ENCODE peak calls at places on chromosomes 12 and 14, in eight cellular contexts. F is HL-60, Q is prostate gland, D is sigmoid colon, J is GM23338, L is HepG2, O is GM12892, A is stomach. M is an unnamed sample.

GRCh38 chr12:14716848-14717444 is 20.5 kb upstream of the GUCY2C start:
- DNase-seq in O (peak), J (peak), L (peak), Q (peak), F (peak), D (no peak), A (peak), M (no peak)

GRCh38 chr14:59529189-59529588 is 44.9 kb downstream of the JKAMP start:
- DNase-seq in Q (no peak), D (no peak), O (no peak), F (no peak), J (no peak), L (no peak), A (no peak), M (no peak)

GRCh38 chr14:69665596-69665995 is 54.2 kb downstream of the SUSD6 start:
- DNase-seq in F (no peak), J (no peak), L (no peak), O (no peak), A (no peak), Q (no peak), D (no peak), M (no peak)

GRCh38 chr14:36091096-36091495 is 85.4 kb downstream of the PTCSC3 start:
- DNase-seq in O (no peak), Q (no peak), F (no peak), A (peak), J (no peak), L (peak), D (no peak), M (no peak)

GRCh38 chr12:34393086-34393820 is 371.0 kb downstream of the ALG10 start:
- DNase-seq in J (no peak), F (no peak), D (peak), Q (no peak), L (no peak), O (no peak), A (peak), M (no peak)

GRCh38 chr14:65261425-65261920 is 151.1 kb upstream of the FUT8 start:
- DNase-seq in Q (no peak), O (no peak), D (no peak), A (no peak), L (no peak), F (no peak), J (no peak), M (no peak)

GRCh38 chr12:113478351-113479011 is 6.8 kb upstream of the LHX5 start:
- DNase-seq in A (no peak), J (peak), Q (no peak), L (no peak), O (no peak), D (no peak), F (no peak), M (no peak)

GRCh38 chr12:122929812-122930211 is 33.9 kb upstream of the VPS37B start:
- DNase-seq in Q (no peak), F (no peak), O (no peak), D (no peak), J (no peak), A (no peak), L (no peak), M (no peak)

GRCh38 chr14:63862163-63862562 is 9.4 kb downstream of the SYNE2 start:
- DNase-seq in Q (no peak), F (no peak), O (no peak), A (no peak), J (no peak), D (no peak), L (no peak), M (no peak)

GRCh38 chr14:23067847-23068791 is 10.8 kb upstream of the CDH24 start:
- DNase-seq in F (no peak), O (no peak), A (no peak), D (no peak), Q (no peak), L (no peak), J (no peak), M (no peak)

GRCh38 chr12:112823582-112824149 is 32.1 kb downstream of the RPH3A start:
- DNase-seq in Q (no peak), O (no peak), J (peak), L (no peak), A (no peak), F (no peak), D (no peak), M (no peak)

GRCh38 chr14:52124791-52125661 is 56.2 kb upstream of the NID2 start:
- DNase-seq in A (no peak), J (peak), L (no peak), O (no peak), F (no peak), D (no peak), Q (no peak), M (no peak)

GRCh38 chr12:42039599-42039998 is 105.1 kb downstream of the GXYLT1 start:
- DNase-seq in O (no peak), D (no peak), F (no peak), Q (no peak), L (no peak), A (no peak), J (no peak), M (no peak)

GRCh38 chr14:104924421-104925213 is at the start of gene PLD4:
- DNase-seq in D (peak), A (no peak), Q (no peak), L (no peak), O (no peak), F (peak), J (no peak), M (no peak)

GRCh38 chr14:30440986-30441385 is 118.0 kb upstream of the G2E3 start:
- DNase-seq in L (no peak), Q (no peak), A (no peak), D (no peak), J (no peak), O (no peak), F (no peak), M (no peak)

GRCh38 chr12:60926256-60926655 is 1330.4 kb downstream of the SLC16A7 start:
- DNase-seq in A (no peak), O (no peak), J (no peak), F (no peak), L (no peak), D (no peak), Q (no peak), M (no peak)

GRCh38 chr14:73097421-73097820 is 38.9 kb upstream of the PSEN1 start:
- DNase-seq in F (no peak), A (no peak), J (no peak), L (no peak), O (no peak), D (no peak), Q (no peak), M (no peak)

GRCh38 chr12:67367843-67368242 is 98.7 kb downstream of the CAND1 start:
- DNase-seq in L (no peak), D (no peak), Q (no peak), F (no peak), J (no peak), O (no peak), A (no peak), M (no peak)

GRCh38 chr12:617304-617915 is 45.8 kb downstream of the NINJ2 start:
- DNase-seq in D (peak), J (no peak), O (no peak), A (peak), Q (no peak), F (peak), L (peak), M (no peak)

GRCh38 chr14:53924754-53925153 is 31.9 kb downstream of the BMP4 start:
- DNase-seq in J (no peak), A (no peak), D (no peak), Q (no peak), O (no peak), L (peak), F (no peak), M (no peak)

GRCh38 chr14:73610692-73611091 is 1.6 kb upstream of the ACOT6 start:
- DNase-seq in F (no peak), Q (no peak), D (no peak), J (peak), A (no peak), O (no peak), L (peak), M (no peak)

GRCh38 chr12:130581782-130582181 is 134.3 kb downstream of the RIMBP2 start:
- DNase-seq in Q (no peak), L (no peak), F (no peak), D (no peak), J (no peak), A (no peak), O (no peak), M (no peak)

GRCh38 chr12:26034371-26035142 is 76.1 kb downstream of the RASSF8 start:
- DNase-seq in F (no peak), J (no peak), A (no peak), O (no peak), Q (no peak), L (no peak), D (no peak), M (no peak)

GRCh38 chr14:94173885-94174621 is at the start of gene PPP4R4:
- DNase-seq in O (peak), F (peak), Q (peak), J (peak), A (peak), D (peak), L (peak), M (peak)

GRCh38 chr14:67444395-67444794 is 32.4 kb upstream of the PLEK2 start:
- DNase-seq in J (peak), L (no peak), F (no peak), Q (no peak), D (no peak), A (no peak), O (no peak), M (no peak)

DNA sequence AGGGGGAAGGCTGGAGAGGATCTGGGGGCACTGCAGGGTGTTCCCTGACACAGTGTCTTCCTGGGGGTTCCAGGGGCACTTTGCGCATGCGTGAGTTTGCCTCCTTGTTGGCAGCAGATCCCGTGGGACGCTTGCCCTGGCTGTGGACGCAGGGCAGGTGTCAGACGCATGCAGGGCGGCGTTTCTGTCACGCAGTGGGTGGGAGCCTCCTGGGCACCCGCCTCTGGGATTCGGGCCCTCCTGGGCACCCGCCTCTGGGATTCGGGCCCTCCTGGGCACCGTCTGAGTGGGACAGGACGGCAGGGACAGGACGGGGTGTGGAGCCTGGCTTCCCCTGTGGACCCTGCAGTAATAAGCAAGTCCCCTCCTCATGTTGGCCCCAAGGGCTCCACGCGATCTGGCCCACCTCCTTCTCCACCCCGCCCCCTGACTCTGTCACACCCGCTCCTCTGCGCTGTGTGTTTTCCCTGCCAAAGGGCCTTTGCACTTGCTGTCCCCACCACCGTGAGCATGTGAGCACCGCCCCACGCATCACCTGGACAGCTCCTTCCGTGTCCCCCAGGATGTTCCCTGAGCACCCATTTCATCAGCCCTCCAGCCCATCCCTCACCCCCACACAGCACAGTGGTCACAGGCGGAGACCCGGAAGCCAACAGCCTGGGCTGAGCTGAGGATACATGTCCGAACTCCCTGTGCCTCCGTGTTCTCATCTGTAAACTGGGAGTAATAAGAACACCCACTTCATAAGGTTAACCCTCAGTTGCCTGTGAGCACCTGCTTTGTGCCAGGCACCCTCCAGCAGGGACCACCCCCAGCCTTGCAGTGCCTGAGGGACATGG is 4.4 kb downstream of the MMP17 start:
- DNase-seq in A (no peak), L (no peak), D (peak), Q (peak), J (no peak), F (no peak), O (no peak), M (peak)
- TF ChIP-seq POLR2AphosphoS5 in A (no peak), L (no peak), D (no peak), Q (no peak), J (no peak), F (no peak), O (no peak), M (no peak)

DNA sequence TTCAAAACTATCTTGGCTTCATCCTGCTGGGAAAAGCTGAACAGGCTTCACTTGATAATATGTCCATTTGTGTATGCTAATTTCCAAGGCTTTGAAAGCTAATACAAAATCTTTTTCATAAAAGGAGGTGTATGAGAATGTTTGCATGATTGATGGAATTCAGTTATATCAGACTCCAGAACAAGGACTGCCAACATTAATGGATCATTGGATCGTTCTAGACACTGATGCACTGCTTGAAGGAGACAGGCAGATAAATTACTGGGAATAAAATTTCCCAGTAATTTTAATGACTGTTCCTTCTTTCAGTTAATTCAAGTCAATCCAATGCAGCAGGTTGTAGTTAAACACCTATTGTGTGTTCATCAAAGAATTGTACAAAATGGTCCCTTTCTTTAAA is 466 bp downstream of the GPRC5D start:
- DNase-seq in L (no peak), A (no peak), Q (no peak), D (no peak), O (no peak), F (no peak), J (no peak), M (no peak)
- TF ChIP-seq POLR2AphosphoS5 in L (no peak), A (no peak), Q (no peak), D (no peak), O (no peak), F (no peak), J (no peak), M (no peak)

DNA sequence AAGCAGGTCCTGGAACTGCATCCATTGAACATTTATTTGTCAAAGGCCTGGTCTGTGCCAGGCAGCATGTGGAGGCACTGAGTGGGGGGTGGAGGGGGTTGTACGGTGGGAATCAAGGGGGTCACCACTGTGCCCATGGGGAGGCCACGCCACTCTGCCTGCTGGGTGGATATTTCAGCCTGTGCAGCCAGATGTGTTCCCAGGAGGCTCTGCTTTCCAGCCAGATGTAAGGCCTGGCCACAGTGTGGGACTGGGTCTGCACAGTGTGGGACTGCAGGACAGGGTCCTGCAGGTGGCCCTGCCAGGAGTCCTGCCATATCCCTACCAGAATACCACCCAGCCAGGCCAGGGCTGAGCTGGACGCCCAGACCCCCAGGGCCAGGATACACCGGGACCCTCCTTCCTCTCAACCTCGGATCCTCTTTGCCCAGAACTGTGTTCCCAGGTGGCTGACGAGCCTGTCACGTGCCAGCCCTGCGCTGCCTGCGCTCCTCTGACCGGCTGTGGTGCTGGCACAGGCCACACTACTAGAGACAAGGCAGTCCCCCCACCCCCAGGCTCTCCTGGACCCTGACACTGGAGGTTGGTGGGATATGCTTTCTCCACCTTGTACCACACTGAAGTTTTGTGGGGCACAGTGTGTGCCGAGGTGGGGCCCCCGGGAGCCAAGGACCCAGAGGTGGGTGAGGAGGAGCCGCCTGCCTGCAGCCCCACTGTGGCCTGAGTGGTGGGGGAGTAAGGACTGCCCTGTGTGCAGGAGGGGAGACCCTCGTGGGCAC is 17.5 kb downstream of the XRCC3 start:
- DNase-seq in L (no peak), D (no peak), F (no peak), A (no peak), J (no peak), Q (no peak), O (no peak), M (no peak)
- TF ChIP-seq POLR2AphosphoS5 in L (no peak), D (no peak), F (peak), A (no peak), J (no peak), Q (no peak), O (no peak), M (no peak)

GRCh38 chr12:102067574-102068258 is 5.9 kb upstream of the WASHC3 start:
- DNase-seq in Q (no peak), F (no peak), O (no peak), J (no peak), A (no peak), D (no peak), L (no peak), M (no peak)
- TF ChIP-seq POLR2AphosphoS5 in Q (no peak), F (no peak), O (no peak), J (no peak), A (no peak), D (no peak), L (no peak), M (no peak)

DNA sequence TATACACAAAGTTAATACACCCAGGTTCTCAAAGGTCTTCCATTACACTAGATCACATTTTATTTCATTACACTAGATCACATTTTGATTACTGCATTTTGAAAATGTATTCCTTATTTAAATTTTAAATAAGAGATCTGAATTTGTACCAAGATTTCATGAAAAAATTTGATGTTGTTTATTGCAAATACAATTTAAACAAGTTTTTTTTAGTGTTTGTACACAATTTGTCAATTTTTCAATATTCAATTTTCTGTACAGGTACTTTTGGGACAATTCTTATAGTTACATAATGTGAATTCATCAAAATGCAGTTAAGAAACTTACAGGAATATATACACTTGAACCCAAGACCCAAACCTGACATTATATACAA is 14.3 kb downstream of the SLC38A2 start:
- DNase-seq in A (no peak), F (no peak), D (no peak), L (no peak), O (no peak), Q (no peak), J (no peak), M (no peak)
- TF ChIP-seq POLR2AphosphoS5 in A (no peak), F (no peak), D (no peak), L (no peak), O (no peak), Q (no peak), J (no peak), M (no peak)

GRCh38 chr12:53829130-53829529 is 77.4 kb upstream of the CISTR start:
- DNase-seq in A (no peak), J (no peak), L (no peak), D (no peak), Q (no peak), F (no peak), O (no peak), M (no peak)

GRCh38 chr12:53828598-53828997 is 76.8 kb upstream of the CISTR start:
- DNase-seq in F (no peak), D (no peak), L (no peak), O (no peak), Q (no peak), A (no peak), J (no peak), M (no peak)

GRCh38 chr12:53827306-53827705 is 75.5 kb upstream of the CISTR start:
- DNase-seq in Q (no peak), L (peak), J (no peak), D (no peak), F (no peak), A (no peak), O (no peak), M (no peak)

GRCh38 chr12:53824001-53824716 is 72.4 kb upstream of the CISTR start:
- DNase-seq in L (no peak), Q (no peak), F (no peak), O (no peak), A (no peak), D (no peak), J (no peak), M (no peak)

DNA sequence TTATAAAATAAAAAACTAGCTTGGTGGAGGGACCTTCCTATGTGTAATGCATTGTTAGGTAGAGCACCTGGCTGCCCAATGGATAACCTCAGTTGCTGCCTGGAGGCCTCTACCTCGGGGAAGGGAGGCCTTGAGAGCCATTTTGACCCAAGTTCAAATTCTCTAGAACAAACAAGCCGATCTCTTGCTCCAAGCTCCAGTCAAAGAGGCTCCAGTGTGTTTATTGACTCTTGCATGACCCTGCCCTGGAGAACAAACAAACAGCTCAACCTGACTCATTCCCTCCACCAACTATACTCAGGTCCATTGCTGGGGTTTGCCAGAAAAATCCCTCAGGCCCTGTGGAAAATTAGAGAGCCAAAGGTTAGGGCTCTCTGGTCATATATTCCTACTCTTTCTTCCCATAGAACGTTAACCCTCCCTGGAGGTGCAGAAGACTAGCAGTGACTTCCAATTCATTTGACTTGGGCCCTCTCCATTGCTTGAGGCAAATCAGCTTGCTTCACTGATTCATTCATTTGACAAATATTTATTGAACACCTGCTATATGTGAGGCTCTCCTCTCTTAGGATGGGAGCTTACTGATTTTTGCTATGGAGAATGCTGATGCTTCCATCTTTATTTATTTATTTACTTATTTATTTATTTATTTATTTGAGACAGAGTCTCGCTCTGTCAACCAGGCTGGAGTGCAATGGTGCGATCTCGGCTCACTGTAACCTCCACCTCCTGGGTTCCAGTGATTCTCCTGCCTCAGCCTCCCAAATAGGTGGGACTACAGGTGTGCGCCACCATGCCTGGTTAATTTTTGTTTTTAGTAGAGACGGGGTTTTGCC is 73.7 kb upstream of the CISTR start:
- DNase-seq in F (no peak), D (no peak), Q (no peak), J (no peak), L (peak), A (peak), O (no peak), M (no peak)
- TF ChIP-seq POLR2AphosphoS5 in F (no peak), D (no peak), Q (no peak), J (no peak), L (no peak), A (no peak), O (no peak), M (no peak)

GRCh38 chr14:61761959-61762786 is at the start of gene SNAPC1:
- DNase-seq in Q (peak), A (peak), L (peak), J (peak), D (peak), F (peak), O (peak), M (peak)
- TF ChIP-seq POLR2AphosphoS5 in Q (peak), A (peak), L (peak), J (peak), D (peak), F (peak), O (peak), M (no peak)